ENCODE peak calls at places on chromosomes 7 and 10, in five cellular contexts. Y is cardiac muscle cell, L is fibroblast of the aortic adventitia, F is WTC11, A is astrocyte of the spinal cord. I is an unnamed sample.
A peak's percentile ranks its signal among the peaks of the same experiment; 100 is the strongest.

GRCh38 chr10:113177163-113177935 is 227.3 kb downstream of the TCF7L2 start:
- DNase-seq in Y (peak; percentile 22), L (peak; percentile 19), F (no peak), A (no peak), I (no peak)

GRCh38 chr7:25246306-25246705 is 18.0 kb upstream of the NPVF start:
- DNase-seq in Y (no peak), L (no peak), F (no peak), A (no peak), I (no peak)

GRCh38 chr10:29746080-29746797 is 111.5 kb upstream of the SVIL start:
- DNase-seq in Y (peak; percentile 29), L (peak; percentile 75), F (no peak), A (peak; percentile 67), I (no peak)

GRCh38 chr10:114174462-114175190 is 623 bp upstream of the CCDC186 start:
- DNase-seq in Y (peak; percentile 60), L (peak; percentile 31), F (no peak), A (peak; percentile 26), I (no peak)

GRCh38 chr10:76918106-76918505 is 719.5 kb downstream of the KCNMA1 start:
- DNase-seq in Y (no peak), L (no peak), F (no peak), A (no peak), I (no peak)

GRCh38 chr10:8677642-8678041 is 623.2 kb downstream of the GATA3 start:
- DNase-seq in Y (no peak), L (no peak), F (no peak), A (no peak), I (no peak)

GRCh38 chr10:101140950-101141621 is 10.0 kb downstream of the TLX1 start:
- DNase-seq in Y (no peak), L (no peak), F (no peak), A (no peak), I (no peak)

GRCh38 chr7:30922596-30922995 is 10.9 kb downstream of the AQP1 start:
- DNase-seq in Y (no peak), L (no peak), F (peak; percentile 4), A (no peak), I (peak; percentile 34)

GRCh38 chr10:33143160-33143728 is 185.2 kb upstream of the ITGB1 start:
- DNase-seq in Y (peak; percentile 78), L (peak; percentile 75), F (no peak), A (peak; percentile 81), I (no peak)

GRCh38 chr10:4763960-4764428 is 62.0 kb upstream of the AKR1E2 start:
- DNase-seq in Y (peak; percentile 60), L (peak; percentile 73), F (no peak), A (peak; percentile 85), I (no peak)

GRCh38 chr10:127612-128432 is 7.4 kb upstream of the ZMYND11 start:
- DNase-seq in Y (no peak), L (no peak), F (no peak), A (no peak), I (peak; percentile 69)

GRCh38 chr7:151856098-151856497 is 20.8 kb downstream of the PRKAG2 start:
- DNase-seq in Y (no peak), L (no peak), F (no peak), A (no peak), I (no peak)

GRCh38 chr7:36408589-36408988 is 18.9 kb downstream of the ANLN start:
- DNase-seq in Y (peak; percentile 51), L (no peak), F (no peak), A (no peak), I (no peak)

GRCh38 chr10:71052261-71052660 is 160.1 kb upstream of the UNC5B start:
- DNase-seq in Y (no peak), L (no peak), F (no peak), A (no peak), I (no peak)

GRCh38 chr7:108525327-108525984 is 479 bp downstream of the PNPLA8 start:
- DNase-seq in Y (peak; percentile 88), L (peak; percentile 83), F (peak; percentile 80), A (peak; percentile 62), I (no peak)

GRCh38 chr7:134954197-134955082 is 31.9 kb upstream of the AGBL3 start:
- DNase-seq in Y (peak; percentile 63), L (peak; percentile 70), F (no peak), A (peak; percentile 42), I (no peak)
- TF ChIP-seq CTCF in Y (peak; percentile 48), L (peak; percentile 54), F (peak; percentile 14), A (peak; percentile 42), I (peak; percentile 31)

DNA sequence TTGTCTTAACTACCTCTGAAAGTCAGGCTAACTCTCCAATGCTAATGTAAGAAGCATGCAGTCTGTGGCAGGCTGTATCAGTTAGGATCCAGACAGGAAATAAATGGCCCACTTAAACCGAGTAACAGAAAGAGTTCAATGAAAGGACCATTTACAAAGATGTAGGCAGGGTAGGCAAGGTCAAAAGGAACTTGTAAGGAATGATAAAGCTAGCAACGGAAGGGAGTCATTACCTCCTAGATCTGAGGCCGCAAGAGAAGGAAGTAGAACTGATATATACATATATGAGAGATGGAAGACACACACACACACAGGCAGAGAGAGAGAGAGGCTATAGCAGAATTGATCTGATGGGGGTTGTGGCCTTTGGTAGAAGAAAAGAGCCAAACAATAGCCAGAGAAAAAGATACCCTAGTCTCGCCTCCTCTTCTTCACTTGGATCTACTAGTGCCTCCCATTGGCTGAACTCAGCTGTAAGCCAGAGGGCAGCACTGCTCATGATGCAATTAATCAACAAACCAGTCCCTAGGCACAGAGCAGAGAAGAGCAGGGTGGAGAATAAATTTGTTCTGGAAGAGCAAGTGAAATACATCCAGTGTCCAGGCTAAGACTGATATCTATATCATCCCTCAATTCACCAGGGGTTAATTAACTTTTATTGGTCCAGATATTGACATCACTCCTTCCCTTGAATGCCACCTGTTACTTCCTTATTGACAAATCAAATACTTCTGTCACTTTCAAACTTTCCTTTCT is 91.2 kb downstream of the LSMEM1 start:
- DNase-seq in Y (no peak), L (no peak), F (no peak), A (no peak), I (peak; percentile 71)
- TF ChIP-seq CTCF in Y (no peak), L (no peak), F (no peak), A (no peak), I (peak; percentile 80)

GRCh38 chr10:16640153-16640552 is 118.5 kb upstream of the C1QL3 start:
- DNase-seq in Y (no peak), L (no peak), F (no peak), A (no peak), I (no peak)

GRCh38 chr10:16643502-16643901 is 121.8 kb upstream of the C1QL3 start:
- DNase-seq in Y (no peak), L (no peak), F (no peak), A (no peak), I (no peak)

GRCh38 chr10:16644146-16644545 is 122.5 kb upstream of the C1QL3 start:
- DNase-seq in Y (peak; percentile 37), L (peak; percentile 9), F (no peak), A (peak; percentile 53), I (no peak)

GRCh38 chr10:16639457-16639856 is 117.8 kb upstream of the C1QL3 start:
- DNase-seq in Y (no peak), L (no peak), F (no peak), A (no peak), I (no peak)
- TF ChIP-seq CTCF in Y (no peak), L (no peak), F (no peak), A (no peak), I (no peak)

GRCh38 chr7:23698822-23699221 is 11.2 kb upstream of the STK31 start:
- DNase-seq in Y (no peak), L (no peak), F (no peak), A (no peak), I (no peak)

GRCh38 chr7:23691320-23691719 is 11.3 kb downstream of the FAM221A start:
- DNase-seq in Y (no peak), L (no peak), F (no peak), A (peak; percentile 55), I (no peak)

GRCh38 chr7:23700058-23700457 is 10.0 kb upstream of the STK31 start:
- DNase-seq in Y (no peak), L (no peak), F (no peak), A (no peak), I (no peak)

GRCh38 chr7:23693224-23693623 is 13.2 kb downstream of the FAM221A start:
- DNase-seq in Y (no peak), L (no peak), F (no peak), A (no peak), I (no peak)

GRCh38 chr7:23696916-23697441 is 13.0 kb upstream of the STK31 start:
- DNase-seq in Y (peak; percentile 72), L (peak; percentile 51), F (peak; percentile 85), A (peak; percentile 50), I (peak; percentile 75)
- TF ChIP-seq CTCF in Y (peak; percentile 73), L (peak; percentile 63), F (peak; percentile 86), A (peak; percentile 70), I (no peak)

GRCh38 chr7:138867744-138868143 is 69.7 kb upstream of the ATP6V0A4 start:
- DNase-seq in Y (no peak), L (no peak), F (no peak), A (no peak), I (no peak)

GRCh38 chr7:138866353-138866752 is 68.4 kb upstream of the ATP6V0A4 start:
- DNase-seq in Y (no peak), L (no peak), F (no peak), A (no peak), I (no peak)

GRCh38 chr7:138863931-138864330 is 65.9 kb upstream of the ATP6V0A4 start:
- DNase-seq in Y (no peak), L (no peak), F (no peak), A (no peak), I (no peak)

GRCh38 chr7:138864667-138865066 is 66.7 kb upstream of the ATP6V0A4 start:
- DNase-seq in Y (peak; percentile 86), L (peak; percentile 86), F (no peak), A (peak; percentile 65), I (no peak)

GRCh38 chr7:138865843-138866242 is 67.8 kb upstream of the ATP6V0A4 start:
- DNase-seq in Y (peak; percentile 17), L (no peak), F (peak; percentile 24), A (no peak), I (no peak)
- TF ChIP-seq CTCF in Y (peak; percentile 43), L (peak; percentile 42), F (peak; percentile 19), A (peak; percentile 44), I (peak; percentile 34)